ENCODE peak calls at places on chromosome 10, in nine cellular contexts. L is NT2/D1, S is left lobe of liver, T is HEK293T, I is ELF-1, J is fibroblast of the aortic adventitia, Z is hippocampal formation, P is fibroblast of lung, D is iris pigment epithelial cell. Y is an unnamed sample.

GRCh38 chr10:98267069-98267893 is 713 bp downstream of the LOXL4 start:
- DNase-seq in L (no peak), S (no peak), T (no peak), I (no peak), J (no peak), Z (no peak), P (no peak), D (no peak), Y (no peak)

GRCh38 chr10:131972474-131973071 is 9.2 kb downstream of the BNIP3 start:
- DNase-seq in L (no peak), S (no peak), T (no peak), I (no peak), J (peak; percentile 28), Z (no peak), P (peak; percentile 43), D (peak; percentile 44), Y (peak; percentile 6)

GRCh38 chr10:35439172-35439571 is 102.9 kb downstream of the CCNY start:
- DNase-seq in L (no peak), S (no peak), T (no peak), I (no peak), J (no peak), Z (no peak), P (no peak), D (no peak), Y (no peak)

GRCh38 chr10:58851606-58852005 is 324.8 kb upstream of the PHYHIPL start:
- DNase-seq in L (no peak), S (no peak), T (no peak), I (no peak), J (no peak), Z (no peak), P (peak; percentile 19), D (peak; percentile 42), Y (no peak)

GRCh38 chr10:123929791-123930190 is 38.2 kb upstream of the CPXM2 start:
- DNase-seq in L (no peak), S (no peak), T (no peak), I (no peak), J (no peak), Z (no peak), P (no peak), D (no peak), Y (no peak)

GRCh38 chr10:23314835-23315239 is 29.8 kb downstream of the C10orf67 start:
- DNase-seq in L (peak; percentile 46), S (no peak), T (peak; percentile 30), I (no peak), J (peak; percentile 92), Z (peak; percentile 78), P (peak; percentile 95), D (peak; percentile 85), Y (no peak)

GRCh38 chr10:132371641-132372081 is 25.3 kb upstream of the PWWP2B start:
- DNase-seq in L (no peak), S (no peak), T (no peak), I (peak; percentile 21), J (no peak), Z (no peak), P (no peak), D (no peak), Y (no peak)

GRCh38 chr10:121525276-121526039 is 72.8 kb downstream of the FGFR2 start:
- DNase-seq in L (no peak), S (no peak), T (peak; percentile 33), I (no peak), J (no peak), Z (peak; percentile 58), P (no peak), D (no peak), Y (no peak)

GRCh38 chr10:75334720-75335119 is 66.8 kb downstream of the ZNF503 start:
- DNase-seq in L (no peak), S (no peak), T (no peak), I (no peak), J (peak; percentile 50), Z (no peak), P (peak; percentile 5), D (no peak), Y (no peak)

GRCh38 chr10:78794736-78795455 is 273.9 kb upstream of the ZMIZ1 start:
- DNase-seq in L (no peak), S (no peak), T (no peak), I (no peak), J (no peak), Z (no peak), P (no peak), D (no peak), Y (no peak)

GRCh38 chr10:74067373-74068370 is 69.8 kb downstream of the VCL start:
- DNase-seq in L (no peak), S (no peak), T (no peak), I (no peak), J (peak; percentile 78), Z (no peak), P (peak; percentile 64), D (peak; percentile 71), Y (no peak)

GRCh38 chr10:34475222-34475621 is 339.9 kb downstream of the PARD3 start:
- DNase-seq in L (no peak), S (no peak), T (no peak), I (no peak), J (peak; percentile 26), Z (no peak), P (peak; percentile 22), D (peak; percentile 39), Y (no peak)

GRCh38 chr10:132961864-132962622 is 19.7 kb upstream of the CFAP46 start:
- DNase-seq in L (peak; percentile 48), S (no peak), T (no peak), I (peak; percentile 93), J (peak; percentile 78), Z (no peak), P (peak; percentile 78), D (peak; percentile 73), Y (no peak)

GRCh38 chr10:117503170-117503885 is 39.2 kb upstream of the EMX2 start:
- DNase-seq in L (no peak), S (no peak), T (no peak), I (peak; percentile 25), J (peak; percentile 15), Z (no peak), P (no peak), D (no peak), Y (no peak)

GRCh38 chr10:58998924-58999713 is 177.3 kb upstream of the PHYHIPL start:
- DNase-seq in L (no peak), S (peak; percentile 91), T (no peak), I (no peak), J (peak; percentile 17), Z (peak; percentile 95), P (peak; percentile 53), D (no peak), Y (peak; percentile 64)

GRCh38 chr10:22712959-22713852 is 1.2 kb downstream of the PIP4K2A start:
- DNase-seq in L (no peak), S (peak; percentile 55), T (peak; percentile 50), I (peak; percentile 30), J (no peak), Z (no peak), P (peak; percentile 60), D (peak; percentile 39), Y (no peak)

GRCh38 chr10:117271427-117271826 is 30.5 kb downstream of the SLC18A2 start:
- DNase-seq in L (no peak), S (no peak), T (no peak), I (no peak), J (peak; percentile 2), Z (no peak), P (no peak), D (peak; percentile 63), Y (no peak)

GRCh38 chr10:93346712-93347111 is 135.4 kb downstream of the MYOF start:
- DNase-seq in L (peak; percentile 60), S (no peak), T (no peak), I (no peak), J (no peak), Z (peak; percentile 15), P (no peak), D (peak; percentile 50), Y (no peak)

GRCh38 chr10:96292971-96293909 is 11.0 kb upstream of the DNTT start:
- DNase-seq in L (peak; percentile 11), S (peak; percentile 53), T (peak; percentile 62), I (peak; percentile 27), J (peak; percentile 60), Z (peak; percentile 83), P (peak; percentile 59), D (peak; percentile 47), Y (no peak)

GRCh38 chr10:129767751-129768150 is 196.3 kb downstream of the EBF3 start:
- DNase-seq in L (no peak), S (no peak), T (no peak), I (no peak), J (no peak), Z (no peak), P (no peak), D (no peak), Y (no peak)

GRCh38 chr10:61153766-61154165 is 209.8 kb upstream of the RHOBTB1 start:
- DNase-seq in L (no peak), S (no peak), T (no peak), I (no peak), J (peak; percentile 47), Z (no peak), P (peak; percentile 56), D (peak; percentile 4), Y (no peak)

GRCh38 chr10:74206727-74207126 is 55.7 kb downstream of the ADK start:
- DNase-seq in L (no peak), S (no peak), T (no peak), I (no peak), J (no peak), Z (no peak), P (no peak), D (no peak), Y (no peak)

GRCh38 chr10:83862723-83863122 is 276.6 kb upstream of the GHITM start:
- DNase-seq in L (no peak), S (no peak), T (no peak), I (no peak), J (no peak), Z (no peak), P (no peak), D (no peak), Y (no peak)

GRCh38 chr10:102115775-102116174 is 4.4 kb downstream of the LDB1 start:
- DNase-seq in L (no peak), S (no peak), T (no peak), I (no peak), J (no peak), Z (no peak), P (no peak), D (peak; percentile 53), Y (no peak)

GRCh38 chr10:52652431-52653220 is 120.0 kb downstream of the MBL2 start:
- DNase-seq in L (no peak), S (no peak), T (no peak), I (no peak), J (no peak), Z (peak; percentile 89), P (peak; percentile 43), D (no peak), Y (peak; percentile 24)

GRCh38 chr10:29263506-29263905 is 25.4 kb upstream of the LYZL1 start:
- DNase-seq in L (no peak), S (no peak), T (no peak), I (no peak), J (no peak), Z (no peak), P (no peak), D (no peak), Y (no peak)

GRCh38 chr10:75910032-75910431 is 478.6 kb downstream of the LRMDA start:
- DNase-seq in L (no peak), S (no peak), T (no peak), I (no peak), J (peak; percentile 76), Z (no peak), P (peak; percentile 80), D (peak; percentile 36), Y (no peak)

GRCh38 chr10:46560381-46560780 is 3.9 kb upstream of the GPRIN2 start:
- DNase-seq in L (no peak), S (peak; percentile 53), T (no peak), I (no peak), J (no peak), Z (no peak), P (no peak), D (no peak), Y (no peak)

Y was measured in C1 segment of cervical spinal cord.